ENCODE peak calls at places on chromosomes 4 and X, in nine cellular contexts. I, Q, G, Z, S, T, L, Y and K are unnamed samples.

GRCh38 chrX:71214604-71215334 is 8.3 kb upstream of the GJB1 start:
- DNase-seq in I (peak), Q (no peak), G (no peak), Z (no peak), S (no peak), T (no peak), L (no peak), Y (no peak), K (no peak)

GRCh38 chr4:130238121-130238520 is 1142.2 kb downstream of the C4orf33 start:
- DNase-seq in I (peak), Q (no peak), G (no peak), Z (no peak), S (no peak), T (no peak), L (no peak), Y (no peak), K (no peak)

GRCh38 chr4:100022792-100023222 is 72.7 kb upstream of the H2AZ1 start:
- DNase-seq in I (no peak), Q (no peak), G (no peak), Z (no peak), S (no peak), T (no peak), L (no peak), Y (no peak), K (no peak)

GRCh38 chrX:68945603-68946228 is 116.9 kb downstream of the EFNB1 start:
- DNase-seq in I (no peak), Q (no peak), G (no peak), Z (peak), S (no peak), T (no peak), L (no peak), Y (peak), K (no peak)

GRCh38 chr4:150583287-150584197 is 1.6 kb downstream of the MAB21L2 start:
- DNase-seq in I (no peak), Q (no peak), G (no peak), Z (no peak), S (no peak), T (no peak), L (no peak), Y (peak), K (no peak)

GRCh38 chrX:148382983-148383382 is 117.4 kb upstream of the AFF2 start:
- DNase-seq in I (no peak), Q (no peak), G (no peak), Z (no peak), S (no peak), T (no peak), L (no peak), Y (no peak), K (no peak)

GRCh38 chrX:136608295-136608933 is 39.5 kb upstream of the CD40LG start:
- DNase-seq in I (no peak), Q (no peak), G (peak), Z (no peak), S (peak), T (peak), L (peak), Y (peak), K (peak)

GRCh38 chr4:3791910-3792542 is 25.8 kb downstream of the ADRA2C start:
- DNase-seq in I (no peak), Q (no peak), G (no peak), Z (peak), S (no peak), T (no peak), L (peak), Y (peak), K (peak)

GRCh38 chr4:144402176-144402575 is 243.8 kb upstream of the HHIP start:
- DNase-seq in I (no peak), Q (no peak), G (no peak), Z (no peak), S (no peak), T (no peak), L (no peak), Y (no peak), K (no peak)

GRCh38 chr4:5812506-5813229 is 80.2 kb downstream of the CRMP1 start:
- DNase-seq in I (peak), Q (no peak), G (no peak), Z (peak), S (no peak), T (no peak), L (peak), Y (peak), K (peak)

GRCh38 chr4:67393699-67394281 is 151.5 kb downstream of the CENPC start:
- DNase-seq in I (peak), Q (no peak), G (no peak), Z (peak), S (no peak), T (no peak), L (peak), Y (peak), K (peak)

GRCh38 chrX:129496625-129497024 is 26.7 kb downstream of the SMARCA1 start:
- DNase-seq in I (no peak), Q (no peak), G (no peak), Z (no peak), S (no peak), T (no peak), L (no peak), Y (no peak), K (no peak)

GRCh38 chrX:39854772-39855747 is 242.7 kb downstream of the BCOR start:
- DNase-seq in I (peak), Q (peak), G (peak), Z (no peak), S (peak), T (peak), L (peak), Y (no peak), K (no peak)

GRCh38 chr4:154807042-154807630 is 26.1 kb downstream of the RBM46 start:
- DNase-seq in I (no peak), Q (no peak), G (no peak), Z (no peak), S (no peak), T (no peak), L (no peak), Y (peak), K (peak)

GRCh38 chr4:19982556-19982955 is 269.1 kb upstream of the SLIT2 start:
- DNase-seq in I (no peak), Q (no peak), G (no peak), Z (peak), S (no peak), T (no peak), L (no peak), Y (no peak), K (no peak)

GRCh38 chr4:73573794-73574528 is 46.3 kb downstream of the RASSF6 start:
- DNase-seq in I (peak), Q (no peak), G (peak), Z (peak), S (no peak), T (no peak), L (peak), Y (peak), K (peak)

GRCh38 chr4:85477538-85477937 is 2.6 kb downstream of the ARHGAP24 start:
- DNase-seq in I (no peak), Q (no peak), G (peak), Z (no peak), S (no peak), T (no peak), L (no peak), Y (no peak), K (no peak)

GRCh38 chr4:162017863-162018262 is 145.9 kb downstream of the FSTL5 start:
- DNase-seq in I (no peak), Q (no peak), G (no peak), Z (no peak), S (no peak), T (no peak), L (no peak), Y (no peak), K (no peak)

GRCh38 chr4:38489924-38490639 is 173.9 kb upstream of the KLF3 start:
- DNase-seq in I (no peak), Q (no peak), G (no peak), Z (no peak), S (no peak), T (no peak), L (peak), Y (peak), K (peak)

GRCh38 chrX:7083468-7084396 is 63.8 kb upstream of the STS start:
- DNase-seq in I (no peak), Q (peak), G (peak), Z (peak), S (peak), T (peak), L (peak), Y (peak), K (peak)

GRCh38 chr4:26861434-26862186 is 969 bp downstream of the STIM2 start:
- DNase-seq in I (peak), Q (no peak), G (peak), Z (peak), S (peak), T (peak), L (peak), Y (peak), K (no peak)

GRCh38 chr4:37741564-37741963 is 55.4 kb upstream of the RELL1 start:
- DNase-seq in I (no peak), Q (no peak), G (no peak), Z (no peak), S (no peak), T (no peak), L (no peak), Y (no peak), K (no peak)

GRCh38 chr4:19807505-19807904 is 444.2 kb upstream of the SLIT2 start:
- DNase-seq in I (no peak), Q (no peak), G (no peak), Z (peak), S (no peak), T (no peak), L (no peak), Y (no peak), K (no peak)

GRCh38 chr4:111930658-111931057 is 214.6 kb upstream of the FAM241A start:
- DNase-seq in I (no peak), Q (no peak), G (no peak), Z (no peak), S (no peak), T (no peak), L (no peak), Y (no peak), K (no peak)

GRCh38 chrX:119606508-119607389 is 525 bp upstream of the NKRF start:
- DNase-seq in I (peak), Q (peak), G (no peak), Z (peak), S (no peak), T (no peak), L (no peak), Y (no peak), K (no peak)